ENCODE peak calls at places on chromosomes 13 and 19, in eight cellular contexts. One of them, this sample, is unnamed.
A peak's percentile ranks its signal among the peaks of the same experiment; 100 is the strongest.

GRCh38 chr19:33461256-33462111 is 60.1 kb downstream of the PEPD start:
- DNase-seq in activated CD4-positive, alpha-beta T cell treated with anti-CD3 and anti-CD28 coated beads, Interleukin-2, amount 50 U/mL, for 48 hours: no peak
- DNase-seq in retina: no peak
- DNase-seq in NCI-H774: no peak
- DNase-seq in astrocyte of the spinal cord: no peak
- DNase-seq in PC-3: no peak
- DNase-seq in NCI-H1105: no peak
- DNase-seq in left kidney: no peak
- DNase-seq in this sample: no peak

GRCh38 chr19:40625406-40626120 is 24.4 kb downstream of the LTBP4 start:
- DNase-seq in retina: no peak
- DNase-seq in activated CD4-positive, alpha-beta T cell treated with anti-CD3 and anti-CD28 coated beads, Interleukin-2, amount 50 U/mL, for 48 hours: no peak
- DNase-seq in PC-3: no peak
- DNase-seq in astrocyte of the spinal cord: no peak
- DNase-seq in NCI-H774: no peak
- DNase-seq in NCI-H1105: no peak
- DNase-seq in left kidney: no peak
- DNase-seq in this sample: no peak

GRCh38 chr13:65063753-65064152 is 2166.4 kb downstream of the PCDH9 start:
- DNase-seq in retina: no peak
- DNase-seq in left kidney: no peak
- DNase-seq in astrocyte of the spinal cord: peak; percentile 73
- DNase-seq in NCI-H774: no peak
- DNase-seq in PC-3: peak; percentile 13
- DNase-seq in NCI-H1105: no peak
- DNase-seq in activated CD4-positive, alpha-beta T cell treated with anti-CD3 and anti-CD28 coated beads, Interleukin-2, amount 50 U/mL, for 48 hours: no peak
- DNase-seq in this sample: no peak

GRCh38 chr19:43562211-43562697 is 13.1 kb downstream of the XRCC1 start:
- DNase-seq in activated CD4-positive, alpha-beta T cell treated with anti-CD3 and anti-CD28 coated beads, Interleukin-2, amount 50 U/mL, for 48 hours: no peak
- DNase-seq in astrocyte of the spinal cord: no peak
- DNase-seq in NCI-H774: no peak
- DNase-seq in NCI-H1105: no peak
- DNase-seq in PC-3: no peak
- DNase-seq in left kidney: no peak
- DNase-seq in retina: no peak
- DNase-seq in this sample: no peak

GRCh38 chr19:38458991-38459390 is 25.5 kb downstream of the RYR1 start:
- DNase-seq in PC-3: no peak
- DNase-seq in left kidney: no peak
- DNase-seq in retina: no peak
- DNase-seq in activated CD4-positive, alpha-beta T cell treated with anti-CD3 and anti-CD28 coated beads, Interleukin-2, amount 50 U/mL, for 48 hours: no peak
- DNase-seq in NCI-H774: no peak
- DNase-seq in NCI-H1105: no peak
- DNase-seq in astrocyte of the spinal cord: no peak
- DNase-seq in this sample: no peak

GRCh38 chr13:70173236-70173959 is 65.1 kb upstream of the KLHL1 start:
- DNase-seq in retina: no peak
- DNase-seq in left kidney: no peak
- DNase-seq in NCI-H774: no peak
- DNase-seq in activated CD4-positive, alpha-beta T cell treated with anti-CD3 and anti-CD28 coated beads, Interleukin-2, amount 50 U/mL, for 48 hours: no peak
- DNase-seq in NCI-H1105: peak; percentile 23
- DNase-seq in astrocyte of the spinal cord: peak; percentile 8
- DNase-seq in PC-3: no peak
- DNase-seq in this sample: no peak

GRCh38 chr13:21344662-21345176 is 114.4 kb downstream of the ZDHHC20 start:
- DNase-seq in PC-3: no peak
- DNase-seq in activated CD4-positive, alpha-beta T cell treated with anti-CD3 and anti-CD28 coated beads, Interleukin-2, amount 50 U/mL, for 48 hours: peak; percentile 40
- DNase-seq in NCI-H1105: no peak
- DNase-seq in NCI-H774: no peak
- DNase-seq in retina: no peak
- DNase-seq in left kidney: no peak
- DNase-seq in astrocyte of the spinal cord: no peak
- DNase-seq in this sample: peak; percentile 33

GRCh38 chr13:60448907-60449510 is 52.0 kb downstream of the TDRD3 start:
- DNase-seq in PC-3: peak; percentile 52
- DNase-seq in left kidney: peak; percentile 73
- DNase-seq in NCI-H774: no peak
- DNase-seq in activated CD4-positive, alpha-beta T cell treated with anti-CD3 and anti-CD28 coated beads, Interleukin-2, amount 50 U/mL, for 48 hours: no peak
- DNase-seq in astrocyte of the spinal cord: peak; percentile 72
- DNase-seq in retina: peak; percentile 10
- DNase-seq in NCI-H1105: peak; percentile 52
- DNase-seq in this sample: no peak

GRCh38 chr13:50026788-50027473 is 11.7 kb downstream of the KCNRG start:
- DNase-seq in NCI-H1105: no peak
- DNase-seq in PC-3: no peak
- DNase-seq in NCI-H774: no peak
- DNase-seq in astrocyte of the spinal cord: no peak
- DNase-seq in activated CD4-positive, alpha-beta T cell treated with anti-CD3 and anti-CD28 coated beads, Interleukin-2, amount 50 U/mL, for 48 hours: no peak
- DNase-seq in retina: no peak
- DNase-seq in left kidney: no peak
- DNase-seq in this sample: no peak

GRCh38 chr19:1884291-1884718 is 991 bp downstream of the ABHD17A start:
- DNase-seq in PC-3: no peak
- DNase-seq in activated CD4-positive, alpha-beta T cell treated with anti-CD3 and anti-CD28 coated beads, Interleukin-2, amount 50 U/mL, for 48 hours: peak; percentile 44
- DNase-seq in left kidney: no peak
- DNase-seq in NCI-H1105: no peak
- DNase-seq in astrocyte of the spinal cord: no peak
- DNase-seq in NCI-H774: no peak
- DNase-seq in retina: no peak
- DNase-seq in this sample: peak; percentile 56

GRCh38 chr19:45558399-45558878 is 26.2 kb downstream of the OPA3 start:
- DNase-seq in PC-3: peak; percentile 67
- DNase-seq in astrocyte of the spinal cord: peak; percentile 33
- DNase-seq in retina: peak; percentile 40
- DNase-seq in NCI-H774: no peak
- DNase-seq in NCI-H1105: no peak
- DNase-seq in left kidney: peak; percentile 74
- DNase-seq in activated CD4-positive, alpha-beta T cell treated with anti-CD3 and anti-CD28 coated beads, Interleukin-2, amount 50 U/mL, for 48 hours: peak; percentile 73
- DNase-seq in this sample: peak; percentile 71

GRCh38 chr19:14770136-14770535 is 8.2 kb downstream of the ADGRE2 start:
- DNase-seq in activated CD4-positive, alpha-beta T cell treated with anti-CD3 and anti-CD28 coated beads, Interleukin-2, amount 50 U/mL, for 48 hours: no peak
- DNase-seq in NCI-H774: no peak
- DNase-seq in astrocyte of the spinal cord: no peak
- DNase-seq in PC-3: no peak
- DNase-seq in left kidney: no peak
- DNase-seq in NCI-H1105: no peak
- DNase-seq in retina: no peak
- DNase-seq in this sample: no peak